ENCODE peak calls at places on chromosomes 7 and 10, in eight cellular contexts. One of them, this sample, is unnamed.

GRCh38 chr7:44964384-44964830 is 14.4 kb downstream of the MYO1G start:
- DNase-seq in transverse colon: no peak
- DNase-seq in tibial nerve: no peak
- DNase-seq in stimulated activated CD4-positive, alpha-beta T cell treated with anti-CD3 and anti-CD28 coated beads, TNF-alpha, amount 100 ng/mL, for 48 hours: no peak
- DNase-seq in OCI-M1: peak
- DNase-seq in RCC 7860: no peak
- DNase-seq in ELF-1: peak
- DNase-seq in pancreas: no peak
- DNase-seq in this sample: no peak

GRCh38 chr7:103381280-103382061 is 34.0 kb downstream of the PSMC2 start:
- DNase-seq in transverse colon: no peak
- DNase-seq in tibial nerve: no peak
- DNase-seq in stimulated activated CD4-positive, alpha-beta T cell treated with anti-CD3 and anti-CD28 coated beads, TNF-alpha, amount 100 ng/mL, for 48 hours: no peak
- DNase-seq in OCI-M1: no peak
- DNase-seq in RCC 7860: no peak
- DNase-seq in ELF-1: no peak
- DNase-seq in pancreas: no peak
- DNase-seq in this sample: no peak

GRCh38 chr10:121900443-121901174 is 27.2 kb downstream of the ATE1 start:
- DNase-seq in transverse colon: no peak
- DNase-seq in tibial nerve: no peak
- DNase-seq in stimulated activated CD4-positive, alpha-beta T cell treated with anti-CD3 and anti-CD28 coated beads, TNF-alpha, amount 100 ng/mL, for 48 hours: no peak
- DNase-seq in OCI-M1: peak
- DNase-seq in RCC 7860: peak
- DNase-seq in ELF-1: peak
- DNase-seq in pancreas: no peak
- DNase-seq in this sample: peak

GRCh38 chr10:127918570-127918969 is 11.7 kb downstream of the PTPRE start:
- DNase-seq in transverse colon: no peak
- DNase-seq in tibial nerve: no peak
- DNase-seq in stimulated activated CD4-positive, alpha-beta T cell treated with anti-CD3 and anti-CD28 coated beads, TNF-alpha, amount 100 ng/mL, for 48 hours: no peak
- DNase-seq in OCI-M1: no peak
- DNase-seq in RCC 7860: no peak
- DNase-seq in ELF-1: no peak
- DNase-seq in pancreas: no peak
- DNase-seq in this sample: no peak

GRCh38 chr7:40753455-40753854 is 618.6 kb downstream of the SUGCT start:
- DNase-seq in transverse colon: no peak
- DNase-seq in tibial nerve: no peak
- DNase-seq in stimulated activated CD4-positive, alpha-beta T cell treated with anti-CD3 and anti-CD28 coated beads, TNF-alpha, amount 100 ng/mL, for 48 hours: no peak
- DNase-seq in OCI-M1: no peak
- DNase-seq in RCC 7860: no peak
- DNase-seq in ELF-1: no peak
- DNase-seq in pancreas: no peak
- DNase-seq in this sample: no peak

GRCh38 chr10:33801705-33802104 is 467.2 kb upstream of the NRP1 start:
- DNase-seq in transverse colon: no peak
- DNase-seq in tibial nerve: no peak
- DNase-seq in stimulated activated CD4-positive, alpha-beta T cell treated with anti-CD3 and anti-CD28 coated beads, TNF-alpha, amount 100 ng/mL, for 48 hours: no peak
- DNase-seq in OCI-M1: no peak
- DNase-seq in RCC 7860: peak
- DNase-seq in ELF-1: peak
- DNase-seq in pancreas: no peak
- DNase-seq in this sample: no peak

GRCh38 chr7:5777932-5778331 is 3.5 kb downstream of the RNF216 start:
- DNase-seq in transverse colon: no peak
- DNase-seq in tibial nerve: no peak
- DNase-seq in stimulated activated CD4-positive, alpha-beta T cell treated with anti-CD3 and anti-CD28 coated beads, TNF-alpha, amount 100 ng/mL, for 48 hours: no peak
- DNase-seq in OCI-M1: no peak
- DNase-seq in RCC 7860: no peak
- DNase-seq in ELF-1: no peak
- DNase-seq in pancreas: no peak
- DNase-seq in this sample: no peak

GRCh38 chr7:109950821-109951601 is 1139.9 kb upstream of the LRRN3 start:
- DNase-seq in transverse colon: no peak
- DNase-seq in tibial nerve: no peak
- DNase-seq in stimulated activated CD4-positive, alpha-beta T cell treated with anti-CD3 and anti-CD28 coated beads, TNF-alpha, amount 100 ng/mL, for 48 hours: no peak
- DNase-seq in OCI-M1: no peak
- DNase-seq in RCC 7860: no peak
- DNase-seq in ELF-1: no peak
- DNase-seq in pancreas: no peak
- DNase-seq in this sample: no peak

GRCh38 chr7:14786314-14786895 is 116.1 kb downstream of the DGKB start:
- DNase-seq in transverse colon: no peak
- DNase-seq in tibial nerve: no peak
- DNase-seq in stimulated activated CD4-positive, alpha-beta T cell treated with anti-CD3 and anti-CD28 coated beads, TNF-alpha, amount 100 ng/mL, for 48 hours: no peak
- DNase-seq in OCI-M1: no peak
- DNase-seq in RCC 7860: no peak
- DNase-seq in ELF-1: no peak
- DNase-seq in pancreas: no peak
- DNase-seq in this sample: no peak

GRCh38 chr7:54719974-54720373 is 39.0 kb downstream of the SEC61G start:
- DNase-seq in transverse colon: no peak
- DNase-seq in tibial nerve: no peak
- DNase-seq in stimulated activated CD4-positive, alpha-beta T cell treated with anti-CD3 and anti-CD28 coated beads, TNF-alpha, amount 100 ng/mL, for 48 hours: no peak
- DNase-seq in OCI-M1: no peak
- DNase-seq in RCC 7860: no peak
- DNase-seq in ELF-1: no peak
- DNase-seq in pancreas: no peak
- DNase-seq in this sample: no peak

GRCh38 chr7:130560972-130561371 is 69.1 kb downstream of the MEST start:
- DNase-seq in transverse colon: no peak
- DNase-seq in tibial nerve: no peak
- DNase-seq in stimulated activated CD4-positive, alpha-beta T cell treated with anti-CD3 and anti-CD28 coated beads, TNF-alpha, amount 100 ng/mL, for 48 hours: no peak
- DNase-seq in OCI-M1: peak
- DNase-seq in RCC 7860: peak
- DNase-seq in ELF-1: no peak
- DNase-seq in pancreas: no peak
- DNase-seq in this sample: peak

GRCh38 chr7:99459087-99459486 is 6.9 kb downstream of the ATP5MF start:
- DNase-seq in transverse colon: no peak
- DNase-seq in tibial nerve: no peak
- DNase-seq in stimulated activated CD4-positive, alpha-beta T cell treated with anti-CD3 and anti-CD28 coated beads, TNF-alpha, amount 100 ng/mL, for 48 hours: no peak
- DNase-seq in OCI-M1: peak
- DNase-seq in RCC 7860: peak
- DNase-seq in ELF-1: peak
- DNase-seq in pancreas: peak
- DNase-seq in this sample: no peak

GRCh38 chr7:95047291-95047690 is 139.9 kb downstream of the PPP1R9A start:
- DNase-seq in transverse colon: no peak
- DNase-seq in tibial nerve: no peak
- DNase-seq in stimulated activated CD4-positive, alpha-beta T cell treated with anti-CD3 and anti-CD28 coated beads, TNF-alpha, amount 100 ng/mL, for 48 hours: no peak
- DNase-seq in OCI-M1: no peak
- DNase-seq in RCC 7860: no peak
- DNase-seq in ELF-1: no peak
- DNase-seq in pancreas: no peak
- DNase-seq in this sample: no peak

GRCh38 chr7:151590801-151591771 is 71.4 kb upstream of the RHEB start:
- DNase-seq in transverse colon: no peak
- DNase-seq in tibial nerve: no peak
- DNase-seq in stimulated activated CD4-positive, alpha-beta T cell treated with anti-CD3 and anti-CD28 coated beads, TNF-alpha, amount 100 ng/mL, for 48 hours: no peak
- DNase-seq in OCI-M1: no peak
- DNase-seq in RCC 7860: no peak
- DNase-seq in ELF-1: no peak
- DNase-seq in pancreas: no peak
- DNase-seq in this sample: no peak